ENCODE peak calls at places on chromosomes 13 and 19, in six cellular contexts. J is HCT116, M is endothelial cell of umbilical vein, X is stomach, D is transverse colon, N is IMR-90. I is an unnamed sample.

GRCh38 chr13:110424596-110425443 is 117.7 kb downstream of the COL4A2 start:
- DNase-seq in J (no peak), M (no peak), X (no peak), D (no peak), N (peak; percentile 68), I (no peak)

GRCh38 chr13:43180837-43181236 is 157.5 kb downstream of the DNAJC15 start:
- DNase-seq in J (no peak), M (no peak), X (no peak), D (no peak), N (no peak), I (no peak)

GRCh38 chr19:4124638-4125037 is 716 bp upstream of the MAP2K2 start:
- DNase-seq in J (no peak), M (no peak), X (no peak), D (no peak), N (no peak), I (no peak)

GRCh38 chr19:39218230-39219007 is 14.4 kb upstream of the SYCN start:
- DNase-seq in J (no peak), M (no peak), X (no peak), D (no peak), N (no peak), I (no peak)

GRCh38 chr19:55626350-55626749 is 2.0 kb upstream of the ZNF784 start:
- DNase-seq in J (no peak), M (no peak), X (no peak), D (no peak), N (no peak), I (no peak)

GRCh38 chr19:30649934-30650614 is 277.9 kb downstream of the ZNF536 start:
- DNase-seq in J (peak; percentile 46), M (peak; percentile 48), X (no peak), D (no peak), N (peak; percentile 51), I (peak; percentile 40)

GRCh38 chr13:31968473-31968872 is 63.1 kb upstream of the FRY start:
- DNase-seq in J (no peak), M (no peak), X (peak; percentile 76), D (peak; percentile 26), N (no peak), I (no peak)

GRCh38 chr13:50425772-50426171 is 410.5 kb downstream of the KCNRG start:
- DNase-seq in J (no peak), M (no peak), X (no peak), D (no peak), N (no peak), I (no peak)

GRCh38 chr13:84524586-84524985 is 642.3 kb upstream of the SLITRK1 start:
- DNase-seq in J (no peak), M (no peak), X (no peak), D (no peak), N (no peak), I (no peak)

DNA sequence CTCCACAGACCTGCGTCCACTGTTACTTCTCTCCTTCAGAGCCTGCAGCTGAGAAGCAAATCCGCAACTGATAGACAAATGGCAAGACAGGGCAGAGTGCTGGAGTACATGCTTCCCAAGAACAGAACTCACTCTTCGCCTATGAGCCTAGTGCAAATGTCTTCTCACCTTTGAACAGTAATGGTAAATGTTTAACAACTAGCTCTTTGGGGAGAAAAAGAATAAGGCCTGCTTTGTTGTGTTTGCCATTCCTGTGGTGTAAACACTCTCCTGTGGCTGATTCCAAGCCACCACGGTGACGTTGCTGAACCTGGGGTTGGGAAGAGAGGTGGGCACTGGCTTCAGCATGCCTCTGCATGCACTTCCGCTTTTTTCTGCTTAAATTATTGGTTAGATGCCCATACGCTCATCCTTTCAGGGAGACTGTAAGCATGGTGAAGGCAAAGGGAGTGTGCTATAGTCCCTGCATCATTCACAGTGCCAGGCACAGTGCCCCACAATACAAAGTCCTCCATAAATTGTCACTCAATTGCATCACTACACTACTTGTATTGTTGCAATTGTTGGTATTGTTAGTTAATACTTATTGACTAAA is 28.1 kb upstream of the GTF3A start:
- DNase-seq in J (no peak), M (no peak), X (no peak), D (no peak), N (no peak), I (no peak)
- TF ChIP-seq POLR2A in J (no peak), M (no peak), X (no peak), D (no peak), N (no peak), I (no peak)

GRCh38 chr19:9836021-9836420 is 903 bp downstream of the PIN1 start:
- DNase-seq in J (no peak), M (no peak), X (no peak), D (no peak), N (peak; percentile 43), I (no peak)

GRCh38 chr19:9838324-9838723 is 3.2 kb downstream of the PIN1 start:
- DNase-seq in J (no peak), M (no peak), X (no peak), D (no peak), N (no peak), I (no peak)

GRCh38 chr19:9842834-9843625 is 7.9 kb downstream of the PIN1 start:
- DNase-seq in J (no peak), M (no peak), X (no peak), D (no peak), N (no peak), I (no peak)

GRCh38 chr19:9835507-9835949 is 410 bp downstream of the PIN1 start:
- DNase-seq in J (no peak), M (no peak), X (no peak), D (peak; percentile 20), N (no peak), I (no peak)

GRCh38 chr19:9839415-9839814 is 4.3 kb downstream of the PIN1 start:
- DNase-seq in J (no peak), M (no peak), X (no peak), D (no peak), N (peak; percentile 51), I (no peak)
- TF ChIP-seq POLR2A in J (no peak), M (no peak), X (no peak), D (no peak), N (no peak), I (no peak)

GRCh38 chr19:12802267-12803106 is 618 bp downstream of the THSD8 start:
- DNase-seq in J (no peak), M (no peak), X (no peak), D (no peak), N (no peak), I (no peak)
- TF ChIP-seq POLR2A in J (no peak), M (no peak), X (no peak), D (peak; percentile 23), N (no peak), I (no peak)

DNA sequence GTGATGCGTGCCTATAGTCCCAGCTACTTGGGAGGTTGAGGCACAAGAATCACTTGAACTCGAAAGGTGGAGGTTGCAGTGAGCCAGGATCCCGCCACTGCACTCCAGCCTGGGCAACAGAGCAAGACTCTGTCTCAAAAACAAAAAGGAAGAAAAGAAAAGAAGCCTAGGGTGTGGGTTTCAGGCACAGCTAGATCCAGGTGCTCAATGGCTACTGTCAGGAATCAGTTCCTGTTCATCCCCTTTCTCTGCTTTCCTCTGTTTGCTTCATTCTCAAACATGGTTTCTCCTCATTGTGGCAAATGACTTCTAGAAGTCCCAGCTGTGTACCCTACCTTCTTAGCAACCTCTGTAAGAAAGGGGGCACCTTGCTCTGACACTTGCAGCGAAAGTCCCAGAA is 5.9 kb downstream of the CBLC start:
- DNase-seq in J (no peak), M (no peak), X (no peak), D (no peak), N (no peak), I (no peak)
- TF ChIP-seq POLR2A in J (no peak), M (no peak), X (no peak), D (no peak), N (no peak), I (no peak)

GRCh38 chr19:17506745-17507144 is 4.7 kb upstream of the PGLS start:
- DNase-seq in J (no peak), M (no peak), X (no peak), D (no peak), N (no peak), I (no peak)
- TF ChIP-seq POLR2A in J (no peak), M (no peak), X (no peak), D (no peak), N (no peak), I (no peak)

GRCh38 chr19:49857061-49857833 is 6.3 kb downstream of the PTOV1 start:
- DNase-seq in J (no peak), M (no peak), X (no peak), D (no peak), N (no peak), I (no peak)
- TF ChIP-seq POLR2A in J (no peak), M (no peak), X (no peak), D (no peak), N (no peak), I (no peak)